ENCODE peak calls at places on chromosomes 12 and 14, in eight cellular contexts. L is PC-9, C is HCT116, S is neural progenitor cell, E is A673, O is GM23338, K is astrocyte, X is fibroblast of lung. Z is an unnamed sample.

GRCh38 chr14:99560946-99561683 is 42.9 kb downstream of the CCDC85C start:
- DNase-seq in K (no peak), O (no peak), X (no peak), C (no peak), S (no peak), E (no peak), L (peak), Z (no peak)

GRCh38 chr14:36663404-36664321 is 2.0 kb downstream of the PAX9 start:
- DNase-seq in S (peak), O (peak), K (no peak), C (no peak), X (peak), E (peak), L (peak), Z (no peak)

GRCh38 chr14:69464829-69465228 is 19.7 kb upstream of the PLEKHD1 start:
- DNase-seq in S (no peak), L (no peak), X (peak), O (no peak), C (no peak), K (peak), E (no peak), Z (no peak)

GRCh38 chr14:100285021-100285912 is 21.0 kb downstream of the SLC25A29 start:
- DNase-seq in S (peak), K (no peak), X (peak), C (no peak), O (peak), E (peak), L (peak), Z (peak)

GRCh38 chr14:33707751-33708150 is 243.1 kb downstream of the EGLN3 start:
- DNase-seq in O (no peak), C (no peak), K (peak), S (no peak), L (no peak), X (peak), E (no peak), Z (no peak)

GRCh38 chr14:67887478-67887877 is 67.9 kb downstream of the RAD51B start:
- DNase-seq in K (no peak), L (no peak), S (no peak), X (no peak), O (no peak), E (no peak), C (no peak), Z (no peak)

GRCh38 chr14:71647086-71647784 is 285.0 kb upstream of the RGS6 start:
- DNase-seq in L (peak), X (no peak), E (peak), K (no peak), O (peak), S (peak), C (peak), Z (peak)

GRCh38 chr12:46369095-46369473 is 3.5 kb downstream of the SLC38A2 start:
- DNase-seq in X (no peak), E (no peak), O (no peak), K (no peak), C (no peak), L (no peak), S (peak), Z (no peak)

GRCh38 chr12:79344855-79345840 is 345.6 kb downstream of the PAWR start:
- DNase-seq in X (peak), S (peak), K (peak), C (peak), O (peak), E (peak), L (peak), Z (peak)

GRCh38 chr14:57199911-57200310 is 68.8 kb downstream of the EXOC5 start:
- DNase-seq in O (no peak), E (no peak), C (no peak), K (peak), L (no peak), S (no peak), X (peak), Z (no peak)

GRCh38 chr12:79935624-79936040 is 735 bp upstream of the PPP1R12A start:
- DNase-seq in E (peak), L (no peak), O (peak), C (no peak), S (peak), K (peak), X (peak), Z (no peak)

GRCh38 chr14:93037354-93037753 is 78.4 kb downstream of the ITPK1 start:
- DNase-seq in O (peak), C (no peak), K (no peak), X (no peak), S (no peak), L (peak), E (no peak), Z (no peak)

GRCh38 chr12:1864867-1865266 is 44.5 kb downstream of the LRTM2 start:
- DNase-seq in L (no peak), S (no peak), X (no peak), O (peak), C (no peak), K (no peak), E (no peak), Z (no peak)

GRCh38 chr12:90970471-90970870 is 15.5 kb upstream of the CCER1 start:
- DNase-seq in E (no peak), C (no peak), X (peak), S (no peak), K (no peak), O (no peak), L (no peak), Z (no peak)

GRCh38 chr12:123032736-123033391 is 52.4 kb downstream of the ARL6IP4 start:
- DNase-seq in L (no peak), S (no peak), O (no peak), C (no peak), X (no peak), K (no peak), E (no peak), Z (no peak)

GRCh38 chr12:3333991-3334391 is 157.0 kb upstream of the PRMT8 start:
- DNase-seq in C (no peak), X (no peak), O (no peak), K (no peak), S (no peak), L (no peak), E (no peak), Z (no peak)

GRCh38 chr12:18217981-18218380 is 43.3 kb upstream of the PIK3C2G start:
- DNase-seq in K (peak), C (no peak), X (peak), L (no peak), O (no peak), E (no peak), S (no peak), Z (no peak)

GRCh38 chr12:112130461-112130998 is 5.2 kb downstream of the TRAFD1 start:
- DNase-seq in S (no peak), L (no peak), K (no peak), C (no peak), E (peak), X (no peak), O (no peak), Z (peak)

GRCh38 chr14:54749727-54750126 is 152.9 kb downstream of the GCH1 start:
- DNase-seq in C (no peak), E (no peak), S (no peak), O (no peak), X (no peak), K (no peak), L (no peak), Z (no peak)

GRCh38 chr14:71236430-71236829 is 329.2 kb downstream of the PCNX1 start:
- DNase-seq in K (no peak), X (no peak), O (no peak), L (no peak), C (no peak), S (peak), E (peak), Z (no peak)

GRCh38 chr14:95903616-95904107 is 27.0 kb downstream of the TUNAR start:
- DNase-seq in C (no peak), O (no peak), S (no peak), X (no peak), E (no peak), K (no peak), L (no peak), Z (no peak)

GRCh38 chr12:33650832-33651231 is 211.2 kb upstream of the SYT10 start:
- DNase-seq in C (no peak), L (no peak), O (peak), X (no peak), S (no peak), E (no peak), K (no peak), Z (no peak)

GRCh38 chr14:99479160-99479902 is 1.3 kb downstream of the SETD3 start:
- DNase-seq in C (no peak), L (no peak), O (no peak), E (no peak), S (peak), X (peak), K (no peak), Z (no peak)

GRCh38 chr14:69880051-69880487 is 853 bp downstream of the SMOC1 start:
- DNase-seq in K (no peak), C (no peak), S (peak), X (no peak), L (no peak), O (peak), E (no peak), Z (peak)

GRCh38 chr14:99006271-99006670 is 265.7 kb downstream of the BCL11B start:
- DNase-seq in E (no peak), C (no peak), L (no peak), S (no peak), O (no peak), X (no peak), K (no peak), Z (no peak)

GRCh38 chr14:63499701-63500250 is 43.4 kb downstream of the PPP2R5E start:
- DNase-seq in E (no peak), O (no peak), C (no peak), L (no peak), X (peak), K (peak), S (no peak), Z (no peak)

GRCh38 chr12:16674885-16675284 is 68.9 kb upstream of the LMO3 start:
- DNase-seq in K (no peak), S (no peak), C (no peak), O (no peak), X (no peak), E (no peak), L (no peak), Z (no peak)

GRCh38 chr12:116040412-116040811 is 237.1 kb downstream of the MED13L start:
- DNase-seq in K (peak), E (no peak), X (peak), S (no peak), C (no peak), O (no peak), L (no peak), Z (no peak)

GRCh38 chr14:52553671-52554575 is 1.3 kb downstream of the GPR137C start:
- DNase-seq in E (peak), X (peak), O (peak), S (peak), K (peak), L (peak), C (peak), Z (peak)

GRCh38 chr14:103693514-103693913 is 21.7 kb downstream of the XRCC3 start:
- DNase-seq in S (no peak), C (no peak), K (no peak), E (no peak), L (peak), O (no peak), X (no peak), Z (no peak)

GRCh38 chr12:124502379-124502778 is 65.0 kb downstream of the NCOR2 start:
- DNase-seq in K (no peak), X (no peak), O (no peak), C (no peak), L (no peak), E (no peak), S (no peak), Z (no peak)

GRCh38 chr14:53842938-53843337 is 113.7 kb downstream of the BMP4 start:
- DNase-seq in C (no peak), O (no peak), S (no peak), L (peak), X (peak), K (peak), E (no peak), Z (peak)

GRCh38 chr14:21714318-21714929 is 40.8 kb upstream of the OR4E1 start:
- DNase-seq in L (no peak), E (no peak), O (no peak), K (no peak), S (no peak), C (no peak), X (no peak), Z (no peak)

GRCh38 chr12:77324416-77324762 is 259.0 kb upstream of the E2F7 start:
- DNase-seq in K (peak), C (no peak), X (peak), E (no peak), S (no peak), O (no peak), L (no peak), Z (no peak)
- TF ChIP-seq EZH2 in K (no peak), C (no peak), X (no peak), E (no peak), S (no peak), O (no peak), L (no peak), Z (no peak)

DNA sequence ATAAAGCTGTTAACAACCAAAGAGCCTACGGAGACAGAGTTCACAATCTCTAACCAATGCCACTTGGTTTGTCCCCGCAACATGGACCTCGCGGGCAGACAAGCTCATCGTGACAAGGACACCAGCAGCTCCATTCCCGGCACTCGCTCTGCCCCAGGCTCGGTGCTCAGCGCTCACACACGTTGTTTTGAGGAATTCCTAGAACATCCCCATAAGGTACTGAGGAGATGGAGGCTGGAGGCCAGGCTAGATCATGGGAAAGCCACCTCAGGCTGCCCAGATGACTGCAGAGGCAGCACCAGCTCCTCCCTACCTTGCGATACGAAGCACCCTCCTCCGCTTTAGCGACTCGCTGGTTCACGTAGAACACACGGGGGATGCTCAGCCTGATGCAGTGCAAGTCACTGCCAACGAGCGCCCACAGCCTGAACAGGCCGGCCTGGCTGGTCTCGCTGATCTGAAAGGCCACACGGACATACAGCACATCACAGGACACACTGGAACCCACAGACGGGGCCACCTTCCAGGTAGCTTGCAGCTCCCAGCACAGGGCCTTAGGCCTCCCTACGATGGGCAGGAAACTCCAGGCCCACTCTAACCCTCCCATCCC is 30.1 kb downstream of the P2RX2 start:
- DNase-seq in C (no peak), E (no peak), O (no peak), X (no peak), L (no peak), S (no peak), K (no peak), Z (no peak)
- TF ChIP-seq EZH2 in C (no peak), E (no peak), O (no peak), X (no peak), L (no peak), S (no peak), K (no peak), Z (no peak)

DNA sequence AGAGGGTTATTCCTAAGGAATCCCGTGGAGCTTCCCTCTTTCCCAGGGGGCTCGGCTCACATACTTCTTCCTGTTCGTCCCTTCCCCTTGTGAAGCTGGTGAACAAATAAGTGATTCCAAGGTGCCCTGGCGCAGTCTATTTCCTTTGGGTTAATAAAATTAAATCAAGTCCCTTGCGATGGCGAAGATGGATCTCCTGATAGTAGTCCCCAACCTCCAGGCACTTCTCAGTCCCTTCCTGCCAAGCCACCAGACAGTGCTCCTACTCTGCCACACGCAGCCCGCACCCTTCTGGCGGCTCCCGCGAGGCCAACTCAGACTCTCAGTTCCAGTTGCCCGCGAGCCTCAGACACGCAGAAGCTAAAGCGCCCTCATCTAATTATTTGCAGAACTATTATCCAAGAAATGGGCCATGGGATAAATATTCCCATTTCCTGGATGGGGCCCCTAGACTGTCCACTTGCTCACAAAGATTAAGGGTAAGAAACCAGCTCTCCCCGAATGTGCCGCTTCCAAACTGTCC is 2.4 kb upstream of the SIX6 start:
- DNase-seq in L (no peak), X (no peak), E (no peak), K (no peak), S (peak), C (no peak), O (peak), Z (no peak)
- TF ChIP-seq EZH2 in L (no peak), X (peak), E (no peak), K (no peak), S (no peak), C (no peak), O (peak), Z (no peak)

GRCh38 chr14:101559624-101560533 is 1.4 kb upstream of the DIO3 start:
- DNase-seq in O (peak), S (peak), C (no peak), X (peak), L (no peak), K (peak), E (no peak), Z (peak)
- TF ChIP-seq EZH2 in O (peak), S (peak), C (no peak), X (peak), L (no peak), K (no peak), E (peak), Z (no peak)

GRCh38 chr14:61811882-61812346 is 49.7 kb downstream of the SNAPC1 start:
- DNase-seq in L (no peak), O (peak), S (no peak), E (no peak), K (no peak), X (no peak), C (no peak), Z (no peak)
- TF ChIP-seq EZH2 in L (no peak), O (no peak), S (no peak), E (no peak), K (peak), X (peak), C (no peak), Z (no peak)